ENCODE peak calls at places on chromosomes 1 and 21, in eight cellular contexts. One of them, this sample, is unnamed.

GRCh38 chr21:42313501-42313969 is 1.7 kb downstream of the TFF3 start:
- DNase-seq in mammary epithelial cell: no peak
- DNase-seq in Caki2: no peak
- DNase-seq in left ventricle myocardium inferior: no peak
- DNase-seq in naive thymus-derived CD8-positive, alpha-beta T cell: no peak
- DNase-seq in CD4-positive, CD25-positive, alpha-beta regulatory T cell: no peak
- DNase-seq in stomach: peak; percentile 53
- DNase-seq in Daoy: peak; percentile 42
- DNase-seq in this sample: no peak

GRCh38 chr21:37375866-37376574 is 9.4 kb downstream of the DYRK1A start:
- DNase-seq in mammary epithelial cell: no peak
- DNase-seq in Caki2: no peak
- DNase-seq in left ventricle myocardium inferior: no peak
- DNase-seq in naive thymus-derived CD8-positive, alpha-beta T cell: no peak
- DNase-seq in CD4-positive, CD25-positive, alpha-beta regulatory T cell: no peak
- DNase-seq in stomach: no peak
- DNase-seq in Daoy: no peak
- DNase-seq in this sample: no peak

GRCh38 chr1:222892137-222892763 is 77.4 kb downstream of the DISP1 start:
- DNase-seq in mammary epithelial cell: no peak
- DNase-seq in Caki2: no peak
- DNase-seq in left ventricle myocardium inferior: no peak
- DNase-seq in naive thymus-derived CD8-positive, alpha-beta T cell: no peak
- DNase-seq in CD4-positive, CD25-positive, alpha-beta regulatory T cell: no peak
- DNase-seq in stomach: no peak
- DNase-seq in Daoy: no peak
- DNase-seq in this sample: no peak

GRCh38 chr21:21018841-21019240 is 20.6 kb downstream of the NCAM2 start:
- DNase-seq in mammary epithelial cell: no peak
- DNase-seq in Caki2: no peak
- DNase-seq in left ventricle myocardium inferior: no peak
- DNase-seq in naive thymus-derived CD8-positive, alpha-beta T cell: no peak
- DNase-seq in CD4-positive, CD25-positive, alpha-beta regulatory T cell: no peak
- DNase-seq in stomach: no peak
- DNase-seq in Daoy: no peak
- DNase-seq in this sample: no peak

GRCh38 chr1:32754282-32755097 is 51.9 kb upstream of the SYNC start:
- DNase-seq in mammary epithelial cell: peak; percentile 64
- DNase-seq in Caki2: no peak
- DNase-seq in left ventricle myocardium inferior: no peak
- DNase-seq in naive thymus-derived CD8-positive, alpha-beta T cell: peak; percentile 55
- DNase-seq in CD4-positive, CD25-positive, alpha-beta regulatory T cell: peak; percentile 50
- DNase-seq in stomach: peak; percentile 75
- DNase-seq in Daoy: no peak
- DNase-seq in this sample: no peak

GRCh38 chr21:39004776-39005605 is 178.3 kb downstream of the PSMG1 start:
- DNase-seq in mammary epithelial cell: no peak
- DNase-seq in Caki2: no peak
- DNase-seq in left ventricle myocardium inferior: peak; percentile 64
- DNase-seq in naive thymus-derived CD8-positive, alpha-beta T cell: no peak
- DNase-seq in CD4-positive, CD25-positive, alpha-beta regulatory T cell: peak; percentile 49
- DNase-seq in stomach: peak; percentile 35
- DNase-seq in Daoy: peak; percentile 35
- DNase-seq in this sample: no peak

GRCh38 chr1:244969355-244970235 is 105.3 kb upstream of the HNRNPU start:
- DNase-seq in mammary epithelial cell: peak; percentile 86
- DNase-seq in Caki2: peak; percentile 84
- DNase-seq in left ventricle myocardium inferior: peak; percentile 81
- DNase-seq in naive thymus-derived CD8-positive, alpha-beta T cell: peak; percentile 84
- DNase-seq in CD4-positive, CD25-positive, alpha-beta regulatory T cell: peak; percentile 69
- DNase-seq in stomach: peak; percentile 72
- DNase-seq in Daoy: peak; percentile 84
- DNase-seq in this sample: no peak

GRCh38 chr1:208264469-208265126 is 20.4 kb upstream of the PLXNA2 start:
- DNase-seq in mammary epithelial cell: no peak
- DNase-seq in Caki2: no peak
- DNase-seq in left ventricle myocardium inferior: peak; percentile 24
- DNase-seq in naive thymus-derived CD8-positive, alpha-beta T cell: no peak
- DNase-seq in CD4-positive, CD25-positive, alpha-beta regulatory T cell: no peak
- DNase-seq in stomach: no peak
- DNase-seq in Daoy: no peak
- DNase-seq in this sample: no peak

GRCh38 chr1:159921700-159922498 is 3.4 kb downstream of the TAGLN2 start:
- DNase-seq in mammary epithelial cell: no peak
- DNase-seq in Caki2: no peak
- DNase-seq in left ventricle myocardium inferior: no peak
- DNase-seq in naive thymus-derived CD8-positive, alpha-beta T cell: peak; percentile 43
- DNase-seq in CD4-positive, CD25-positive, alpha-beta regulatory T cell: peak; percentile 59
- DNase-seq in stomach: no peak
- DNase-seq in Daoy: peak; percentile 90
- DNase-seq in this sample: no peak

GRCh38 chr1:218900621-218901020 is 273.1 kb upstream of the LYPLAL1 start:
- DNase-seq in mammary epithelial cell: no peak
- DNase-seq in Caki2: no peak
- DNase-seq in left ventricle myocardium inferior: no peak
- DNase-seq in naive thymus-derived CD8-positive, alpha-beta T cell: no peak
- DNase-seq in CD4-positive, CD25-positive, alpha-beta regulatory T cell: no peak
- DNase-seq in stomach: no peak
- DNase-seq in Daoy: no peak
- DNase-seq in this sample: no peak

GRCh38 chr1:111880866-111881837 is 108.3 kb downstream of the KCND3 start:
- DNase-seq in mammary epithelial cell: no peak
- DNase-seq in Caki2: no peak
- DNase-seq in left ventricle myocardium inferior: peak; percentile 41
- DNase-seq in naive thymus-derived CD8-positive, alpha-beta T cell: no peak
- DNase-seq in CD4-positive, CD25-positive, alpha-beta regulatory T cell: no peak
- DNase-seq in stomach: no peak
- DNase-seq in Daoy: no peak
- DNase-seq in this sample: no peak

GRCh38 chr1:43898981-43899380 is 34.6 kb upstream of the ARTN start:
- DNase-seq in mammary epithelial cell: no peak
- DNase-seq in Caki2: no peak
- DNase-seq in left ventricle myocardium inferior: no peak
- DNase-seq in naive thymus-derived CD8-positive, alpha-beta T cell: no peak
- DNase-seq in CD4-positive, CD25-positive, alpha-beta regulatory T cell: no peak
- DNase-seq in stomach: no peak
- DNase-seq in Daoy: no peak
- DNase-seq in this sample: no peak

GRCh38 chr1:150578278-150579109 is 916 bp downstream of the MCL1 start:
- DNase-seq in mammary epithelial cell: peak; percentile 86
- DNase-seq in Caki2: peak; percentile 73
- DNase-seq in left ventricle myocardium inferior: peak; percentile 49
- DNase-seq in naive thymus-derived CD8-positive, alpha-beta T cell: peak; percentile 39
- DNase-seq in CD4-positive, CD25-positive, alpha-beta regulatory T cell: peak; percentile 55
- DNase-seq in stomach: no peak
- DNase-seq in Daoy: peak; percentile 89
- DNase-seq in this sample: no peak

GRCh38 chr1:51558375-51558924 is 39.4 kb upstream of the EPS15 start:
- DNase-seq in mammary epithelial cell: peak; percentile 93
- DNase-seq in Caki2: peak; percentile 55
- DNase-seq in left ventricle myocardium inferior: no peak
- DNase-seq in naive thymus-derived CD8-positive, alpha-beta T cell: no peak
- DNase-seq in CD4-positive, CD25-positive, alpha-beta regulatory T cell: no peak
- DNase-seq in stomach: no peak
- DNase-seq in Daoy: peak; percentile 61
- DNase-seq in this sample: no peak

GRCh38 chr1:116325922-116326321 is 47.1 kb upstream of the ATP1A1 start:
- DNase-seq in mammary epithelial cell: no peak
- DNase-seq in Caki2: no peak
- DNase-seq in left ventricle myocardium inferior: no peak
- DNase-seq in naive thymus-derived CD8-positive, alpha-beta T cell: peak; percentile 39
- DNase-seq in CD4-positive, CD25-positive, alpha-beta regulatory T cell: peak; percentile 91
- DNase-seq in stomach: no peak
- DNase-seq in Daoy: no peak
- DNase-seq in this sample: no peak

GRCh38 chr1:212930986-212931678 is 19.2 kb upstream of the VASH2 start:
- DNase-seq in mammary epithelial cell: no peak
- DNase-seq in Caki2: no peak
- DNase-seq in left ventricle myocardium inferior: no peak
- DNase-seq in naive thymus-derived CD8-positive, alpha-beta T cell: no peak
- DNase-seq in CD4-positive, CD25-positive, alpha-beta regulatory T cell: no peak
- DNase-seq in stomach: no peak
- DNase-seq in Daoy: no peak
- DNase-seq in this sample: no peak

GRCh38 chr1:160550572-160551034 is 27.5 kb upstream of the SLAMF6 start:
- DNase-seq in mammary epithelial cell: no peak
- DNase-seq in Caki2: no peak
- DNase-seq in left ventricle myocardium inferior: no peak
- DNase-seq in naive thymus-derived CD8-positive, alpha-beta T cell: peak; percentile 60
- DNase-seq in CD4-positive, CD25-positive, alpha-beta regulatory T cell: peak; percentile 58
- DNase-seq in stomach: no peak
- DNase-seq in Daoy: no peak
- DNase-seq in this sample: peak; percentile 43

GRCh38 chr1:108708726-108709660 is 3.7 kb upstream of the FNDC7 start:
- DNase-seq in mammary epithelial cell: peak; percentile 11
- DNase-seq in Caki2: no peak
- DNase-seq in left ventricle myocardium inferior: no peak
- DNase-seq in naive thymus-derived CD8-positive, alpha-beta T cell: peak; percentile 66
- DNase-seq in CD4-positive, CD25-positive, alpha-beta regulatory T cell: peak; percentile 81
- DNase-seq in stomach: no peak
- DNase-seq in Daoy: peak; percentile 39
- DNase-seq in this sample: no peak

GRCh38 chr1:40796939-40797667 is 13.5 kb downstream of the KCNQ4 start:
- DNase-seq in mammary epithelial cell: no peak
- DNase-seq in Caki2: no peak
- DNase-seq in left ventricle myocardium inferior: peak; percentile 59
- DNase-seq in naive thymus-derived CD8-positive, alpha-beta T cell: no peak
- DNase-seq in CD4-positive, CD25-positive, alpha-beta regulatory T cell: no peak
- DNase-seq in stomach: no peak
- DNase-seq in Daoy: peak; percentile 63
- DNase-seq in this sample: no peak

GRCh38 chr1:164504699-164505098 is 54.3 kb upstream of the PBX1 start:
- DNase-seq in mammary epithelial cell: peak; percentile 35
- DNase-seq in Caki2: no peak
- DNase-seq in left ventricle myocardium inferior: no peak
- DNase-seq in naive thymus-derived CD8-positive, alpha-beta T cell: no peak
- DNase-seq in CD4-positive, CD25-positive, alpha-beta regulatory T cell: no peak
- DNase-seq in stomach: no peak
- DNase-seq in Daoy: no peak
- DNase-seq in this sample: no peak

GRCh38 chr1:93710499-93710898 is 28.9 kb upstream of the BCAR3 start:
- DNase-seq in mammary epithelial cell: no peak
- DNase-seq in Caki2: no peak
- DNase-seq in left ventricle myocardium inferior: no peak
- DNase-seq in naive thymus-derived CD8-positive, alpha-beta T cell: no peak
- DNase-seq in CD4-positive, CD25-positive, alpha-beta regulatory T cell: no peak
- DNase-seq in stomach: no peak
- DNase-seq in Daoy: no peak
- DNase-seq in this sample: no peak

GRCh38 chr1:31651766-31652165 is 7.1 kb upstream of the PEF1 start:
- DNase-seq in mammary epithelial cell: no peak
- DNase-seq in Caki2: no peak
- DNase-seq in left ventricle myocardium inferior: no peak
- DNase-seq in naive thymus-derived CD8-positive, alpha-beta T cell: no peak
- DNase-seq in CD4-positive, CD25-positive, alpha-beta regulatory T cell: no peak
- DNase-seq in stomach: no peak
- DNase-seq in Daoy: no peak
- DNase-seq in this sample: no peak

GRCh38 chr1:203186446-203187305 is at the start of gene CHI3L1:
- DNase-seq in mammary epithelial cell: peak; percentile 32
- DNase-seq in Caki2: no peak
- DNase-seq in left ventricle myocardium inferior: no peak
- DNase-seq in naive thymus-derived CD8-positive, alpha-beta T cell: no peak
- DNase-seq in CD4-positive, CD25-positive, alpha-beta regulatory T cell: no peak
- DNase-seq in stomach: no peak
- DNase-seq in Daoy: no peak
- DNase-seq in this sample: no peak

GRCh38 chr1:243639027-243639658 is 210.9 kb downstream of the AKT3 start:
- DNase-seq in mammary epithelial cell: no peak
- DNase-seq in Caki2: no peak
- DNase-seq in left ventricle myocardium inferior: no peak
- DNase-seq in naive thymus-derived CD8-positive, alpha-beta T cell: no peak
- DNase-seq in CD4-positive, CD25-positive, alpha-beta regulatory T cell: no peak
- DNase-seq in stomach: no peak
- DNase-seq in Daoy: no peak
- DNase-seq in this sample: no peak